ENCODE peak calls at places on chromosome 6, in six cellular contexts. L is fibroblast of mammary gland, F is A673, E is AG09309, C is kidney, J is tibial nerve. X is an unnamed sample.

GRCh38 chr6:106974337-106974998 is at the start of gene CD24:
- DNase-seq in J (no peak), F (no peak), C (peak), L (no peak), E (no peak), X (peak)

GRCh38 chr6:326896-327537 is 34.7 kb downstream of the DUSP22 start:
- DNase-seq in L (no peak), E (no peak), F (no peak), J (peak), C (no peak), X (peak)

GRCh38 chr6:72218125-72218524 is 331.8 kb downstream of the RIMS1 start:
- DNase-seq in J (no peak), L (peak), E (peak), F (peak), C (peak), X (no peak)

GRCh38 chr6:21053612-21054011 is 519.4 kb downstream of the CDKAL1 start:
- DNase-seq in L (peak), C (no peak), E (no peak), J (no peak), F (no peak), X (no peak)

GRCh38 chr6:105985816-105986632 is 100.1 kb upstream of the PRDM1 start:
- DNase-seq in J (no peak), E (no peak), C (no peak), F (no peak), L (no peak), X (no peak)

GRCh38 chr6:17179246-17180073 is 77.6 kb downstream of the STMND1 start:
- DNase-seq in L (peak), F (no peak), E (no peak), J (no peak), C (no peak), X (no peak)

GRCh38 chr6:147508073-147508870 is at the start of gene SAMD5:
- DNase-seq in F (peak), E (peak), J (no peak), C (peak), L (peak), X (peak)

GRCh38 chr6:107114872-107115694 is at the start of gene BEND3:
- DNase-seq in C (peak), J (no peak), E (no peak), F (peak), L (no peak), X (no peak)

GRCh38 chr6:31172973-31173384 is 2.5 kb upstream of the POU5F1 start:
- DNase-seq in F (no peak), J (no peak), L (no peak), E (no peak), C (no peak), X (no peak)

GRCh38 chr6:72826744-72827438 is 205.0 kb downstream of the KCNQ5 start:
- DNase-seq in J (no peak), E (no peak), C (no peak), L (peak), F (no peak), X (no peak)

GRCh38 chr6:87154641-87155271 is 609 bp upstream of the ZNF292 start:
- DNase-seq in E (peak), C (no peak), J (no peak), L (peak), F (peak), X (no peak)

GRCh38 chr6:47665112-47665511 is 33.3 kb upstream of the ADGRF4 start:
- DNase-seq in L (no peak), F (no peak), J (no peak), C (no peak), E (no peak), X (peak)

GRCh38 chr6:15897063-15897934 is 231.6 kb upstream of the MYLIP start:
- DNase-seq in F (no peak), L (peak), C (no peak), J (no peak), E (no peak), X (no peak)

GRCh38 chr6:5151955-5152401 is 66.8 kb downstream of the PPP1R3G start:
- DNase-seq in F (no peak), E (peak), C (no peak), J (no peak), L (peak), X (no peak)

GRCh38 chr6:150749091-150749670 is 116.3 kb upstream of the MTHFD1L start:
- DNase-seq in C (no peak), E (no peak), F (no peak), J (no peak), L (no peak), X (no peak)

GRCh38 chr6:52416629-52417151 is 3.5 kb upstream of the EFHC1 start:
- DNase-seq in E (peak), C (no peak), J (no peak), L (peak), F (peak), X (no peak)

GRCh38 chr6:73519943-73520687 is 717 bp downstream of the EEF1A1 start:
- DNase-seq in F (peak), L (peak), C (peak), J (peak), E (peak), X (peak)

GRCh38 chr6:46170357-46171289 is at the start of gene ENPP5:
- DNase-seq in L (peak), F (peak), J (peak), C (peak), E (no peak), X (peak)
- H3K4me3 ChIP-seq in L (peak), F (peak), J (peak), C (peak), E (peak), X (peak)

DNA sequence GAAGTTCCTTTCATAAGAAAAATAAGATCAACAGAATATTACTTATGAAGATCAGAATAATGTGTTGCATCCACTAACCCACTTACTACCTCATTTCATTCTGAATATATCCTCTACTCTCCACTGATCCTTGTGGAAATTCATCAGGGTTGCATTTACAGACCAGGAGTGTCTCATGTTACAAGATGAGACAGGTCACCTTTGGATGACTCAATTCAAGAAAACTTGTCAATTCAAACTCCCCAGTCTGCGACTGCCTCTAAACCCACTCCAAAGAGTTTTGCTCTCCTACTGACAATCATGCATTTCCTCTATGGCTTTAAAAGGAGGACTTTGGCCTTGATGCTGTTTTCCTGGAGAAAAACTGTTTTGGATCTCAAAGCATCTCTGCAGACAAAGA is 68.4 kb downstream of the ID4 start:
- DNase-seq in L (no peak), E (no peak), F (no peak), J (no peak), C (no peak), X (no peak)
- TF ChIP-seq CTCF in L (no peak), E (no peak), F (no peak), J (no peak), C (no peak), X (no peak)

DNA sequence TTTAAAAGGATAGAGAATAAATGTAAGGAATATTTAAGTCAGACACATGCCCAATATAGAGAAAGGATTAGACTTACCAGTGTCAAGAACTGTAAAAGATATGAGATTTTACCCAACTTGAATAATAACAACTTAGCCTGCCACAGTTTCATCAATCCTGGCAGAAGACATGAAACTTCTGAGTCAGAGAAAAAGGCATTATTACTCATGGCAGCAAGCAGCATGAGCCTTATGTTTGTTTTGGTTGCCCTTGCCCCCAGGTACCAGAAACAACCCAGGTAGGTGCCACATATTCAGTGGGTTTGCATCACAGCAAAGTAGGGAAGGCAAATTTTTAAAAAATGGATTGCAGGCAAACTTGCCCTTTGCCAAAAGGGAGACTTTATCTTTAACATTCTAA is 184.8 kb downstream of the COL19A1 start:
- DNase-seq in E (no peak), C (no peak), J (no peak), F (no peak), L (no peak), X (no peak)
- H3K4me3 ChIP-seq in E (no peak), C (no peak), J (no peak), F (no peak), L (no peak), X (no peak)

GRCh38 chr6:132764370-132764769 is 6.7 kb upstream of the VNN2 start:
- DNase-seq in F (peak), J (no peak), C (peak), E (peak), L (peak), X (peak)

GRCh38 chr6:132765560-132765959 is 7.9 kb upstream of the VNN2 start:
- DNase-seq in F (no peak), E (no peak), J (no peak), L (no peak), C (no peak), X (no peak)

GRCh38 chr6:132763269-132763668 is 5.6 kb upstream of the VNN2 start:
- DNase-seq in J (no peak), L (no peak), F (peak), E (no peak), C (no peak), X (no peak)

GRCh38 chr6:132768051-132768517 is 10.4 kb upstream of the VNN2 start:
- DNase-seq in J (peak), E (no peak), C (peak), L (peak), F (peak), X (no peak)
- TF ChIP-seq CTCF in J (peak), E (peak), C (peak), L (peak), F (peak), X (peak)

X was measured in RWPE2.